ENCODE peak calls at places on chromosomes 7 and 10, in four cellular contexts. L, J, P and G are unnamed samples. For H3K4me1, the result is how much of the 10 kb centered on the place peaks cover.

GRCh38 chr10:7193369-7193768 is 217.5 kb downstream of the SFMBT2 start:
- DNase-seq in L (no peak), J (no peak), P (no peak), G (peak)

GRCh38 chr7:69190738-69191137 is 407.5 kb upstream of the AUTS2 start:
- DNase-seq in L (no peak), J (no peak), P (no peak), G (no peak)

GRCh38 chr10:124126139-124126538 is 32.7 kb upstream of the CHST15 start:
- DNase-seq in L (no peak), J (peak), P (no peak), G (no peak)

GRCh38 chr7:63025815-63026214 is 972.8 kb upstream of the ZNF722 start:
- DNase-seq in L (no peak), J (no peak), P (no peak), G (no peak)

GRCh38 chr10:6619663-6620062 is 39.6 kb upstream of the PRKCQ start:
- DNase-seq in L (no peak), J (no peak), P (no peak), G (no peak)

GRCh38 chr7:131495679-131496498 is 60.5 kb downstream of the PODXL start:
- DNase-seq in L (no peak), J (no peak), P (no peak), G (no peak)

GRCh38 chr10:58755688-58756087 is 243.0 kb downstream of the BICC1 start:
- DNase-seq in L (no peak), J (no peak), P (no peak), G (no peak)

GRCh38 chr10:97718659-97719142 is 5.2 kb downstream of the MARVELD1 start:
- DNase-seq in L (no peak), J (peak), P (no peak), G (no peak)

GRCh38 chr10:91975438-91975837 is 51.9 kb downstream of the BTAF1 start:
- DNase-seq in L (no peak), J (no peak), P (no peak), G (no peak)

GRCh38 chr7:69843653-69844052 is 245.4 kb downstream of the AUTS2 start:
- DNase-seq in L (no peak), J (no peak), P (peak), G (no peak)

GRCh38 chr10:966466-967235 is 21.6 kb upstream of the GTPBP4 start:
- DNase-seq in L (no peak), J (no peak), P (no peak), G (no peak)

GRCh38 chr7:107277331-107277730 is 108.5 kb downstream of the HBP1 start:
- DNase-seq in L (no peak), J (no peak), P (no peak), G (no peak)

GRCh38 chr10:77236700-77237099 is 400.9 kb downstream of the KCNMA1 start:
- DNase-seq in L (no peak), J (no peak), P (no peak), G (no peak)

GRCh38 chr10:75407716-75408511 is 6.3 kb upstream of the ZNF503 start:
- DNase-seq in L (no peak), J (peak), P (no peak), G (no peak)

GRCh38 chr10:23342213-23342884 is 2.2 kb downstream of the C10orf67 start:
- DNase-seq in L (no peak), J (no peak), P (no peak), G (no peak)

GRCh38 chr10:11798862-11799735 is 24.1 kb upstream of the PROSER2 start:
- DNase-seq in L (no peak), J (peak), P (peak), G (no peak)

GRCh38 chr10:120077707-120078492 is 185.4 kb downstream of the SEC23IP start:
- DNase-seq in L (no peak), J (no peak), P (no peak), G (no peak)

GRCh38 chr7:50653997-50654425 is 88.8 kb upstream of the DDC start:
- DNase-seq in L (no peak), J (peak), P (no peak), G (no peak)

GRCh38 chr10:48187126-48187525 is 87.4 kb downstream of the FRMPD2 start:
- DNase-seq in L (no peak), J (no peak), P (no peak), G (no peak)

GRCh38 chr7:130350945-130351663 is 6.5 kb downstream of the CPA5 start:
- DNase-seq in L (no peak), J (no peak), P (no peak), G (no peak)

GRCh38 chr7:135510603-135511183 is 791 bp upstream of the CNOT4 start:
- DNase-seq in L (no peak), J (no peak), P (peak), G (peak)

GRCh38 chr7:77457779-77458178 is 41.6 kb upstream of the GSAP start:
- DNase-seq in L (no peak), J (no peak), P (no peak), G (no peak)

GRCh38 chr10:131729361-131729760 is 171.4 kb upstream of the PPP2R2D start:
- DNase-seq in L (no peak), J (no peak), P (no peak), G (no peak)

GRCh38 chr10:10209152-10209551 is 808.5 kb upstream of the CELF2 start:
- DNase-seq in L (no peak), J (no peak), P (peak), G (no peak)

GRCh38 chr7:28484276-28484675 is 72.0 kb downstream of the CREB5 start:
- DNase-seq in L (no peak), J (no peak), P (no peak), G (no peak)
- H3K4me1 ChIP-seq in L (under half), J (under half), P (under half), G (under half)

GRCh38 chr7:47454961-47455871 is 126.7 kb downstream of the TNS3 start:
- DNase-seq in L (no peak), J (peak), P (no peak), G (no peak)
- H3K27ac ChIP-seq in L (peak), J (no peak), P (no peak), G (no peak)

GRCh38 chr10:71230656-71231025 is 18.3 kb downstream of the UNC5B start:
- DNase-seq in L (no peak), J (no peak), P (no peak), G (no peak)

GRCh38 chr10:71232089-71232998 is 20.0 kb downstream of the UNC5B start:
- DNase-seq in L (peak), J (peak), P (no peak), G (no peak)

GRCh38 chr10:71231196-71231595 is 18.8 kb downstream of the UNC5B start:
- DNase-seq in L (no peak), J (no peak), P (no peak), G (no peak)

GRCh38 chr10:71228875-71229720 is 16.7 kb downstream of the UNC5B start:
- DNase-seq in L (no peak), J (peak), P (no peak), G (no peak)

DNA sequence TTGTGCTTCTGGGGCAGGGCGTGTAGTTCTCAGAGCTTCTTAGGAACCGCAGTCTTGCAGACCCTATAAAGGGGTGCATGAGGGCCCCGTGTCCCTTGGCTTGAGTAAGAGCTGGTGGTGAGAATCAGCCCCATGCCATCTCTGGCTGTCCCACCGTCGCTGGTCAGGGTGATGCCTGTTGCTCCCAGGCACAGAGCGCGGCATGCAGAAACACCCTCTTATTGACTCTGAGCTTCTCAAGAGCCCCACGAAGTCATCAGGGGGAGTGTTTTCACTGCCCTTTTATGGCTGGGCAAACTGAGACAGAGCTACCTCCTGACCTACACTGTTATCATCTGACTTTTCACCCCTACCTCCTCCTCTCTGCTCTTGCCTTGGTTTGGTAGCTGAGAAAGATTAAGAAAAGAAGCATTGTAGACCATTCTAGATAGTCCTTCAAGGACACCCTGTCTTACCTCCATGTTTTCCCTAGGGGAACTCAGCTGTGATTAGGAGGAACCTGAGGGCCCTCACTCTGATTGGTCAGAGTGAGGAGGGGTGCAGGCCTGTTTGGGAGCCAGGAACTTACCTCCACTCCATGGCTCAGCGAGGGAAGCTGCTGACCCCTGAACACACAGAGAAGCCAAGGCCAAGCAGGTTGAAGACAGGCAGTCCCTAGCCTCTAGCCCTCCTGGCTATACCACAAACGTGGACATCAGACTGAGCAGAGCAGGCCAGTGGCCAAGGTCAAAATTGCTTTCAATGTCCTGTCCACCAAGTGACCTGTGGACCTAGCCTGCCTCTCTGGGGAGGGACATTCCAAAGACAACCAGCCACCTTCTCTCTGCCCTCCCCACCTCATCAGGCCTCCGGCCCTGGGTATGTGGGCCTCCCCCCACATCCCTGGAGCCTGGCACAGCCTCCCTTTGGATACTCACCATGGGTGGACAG is 17.6 kb downstream of the UNC5B start:
- DNase-seq in L (no peak), J (peak), P (no peak), G (no peak)
- H3K4me1 ChIP-seq in L (under half), J (under half), P (under half), G (under half)

GRCh38 chr10:70887804-70888800 is at the start of gene PCBD1:
- DNase-seq in L (peak), J (peak), P (peak), G (peak)

GRCh38 chr10:70890917-70891431 is 2.6 kb upstream of the PCBD1 start:
- DNase-seq in L (no peak), J (no peak), P (no peak), G (no peak)

GRCh38 chr10:70886921-70887665 is 1.3 kb downstream of the PCBD1 start:
- DNase-seq in L (no peak), J (no peak), P (no peak), G (no peak)

GRCh38 chr10:70891636-70892035 is 3.3 kb upstream of the PCBD1 start:
- DNase-seq in L (no peak), J (no peak), P (no peak), G (no peak)

DNA sequence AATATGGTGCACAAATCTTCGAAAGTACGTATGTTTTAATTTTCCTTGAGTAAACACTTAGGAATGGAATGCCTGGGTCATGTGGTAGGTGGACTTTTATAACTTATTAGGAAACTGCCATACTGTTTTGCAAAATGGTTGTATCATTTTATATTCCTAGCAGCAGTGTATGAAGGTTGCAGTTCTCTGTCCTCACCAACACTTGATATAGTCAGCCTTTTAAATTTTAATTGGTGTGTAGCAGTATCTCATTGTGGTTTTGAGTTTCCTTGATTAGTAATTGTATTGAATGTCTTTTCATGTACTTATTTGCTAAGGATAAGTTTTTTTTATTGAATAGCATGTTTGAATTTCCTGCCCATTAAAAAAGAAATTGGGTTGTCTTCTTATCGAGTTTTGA is 926 bp upstream of the PCBD1 start:
- DNase-seq in L (no peak), J (no peak), P (no peak), G (no peak)
- H3K27ac ChIP-seq in L (no peak), J (no peak), P (no peak), G (no peak)

GRCh38 chr10:44925224-44925623 is 14.1 kb downstream of the TMEM72 start:
- DNase-seq in L (no peak), J (no peak), P (peak), G (no peak)

GRCh38 chr10:44929356-44930113 is 18.4 kb downstream of the TMEM72 start:
- DNase-seq in L (no peak), J (no peak), P (no peak), G (no peak)

GRCh38 chr10:44928462-44928861 is 17.3 kb downstream of the TMEM72 start:
- DNase-seq in L (no peak), J (no peak), P (no peak), G (no peak)

GRCh38 chr10:44925811-44926760 is 14.9 kb downstream of the TMEM72 start:
- DNase-seq in L (no peak), J (no peak), P (no peak), G (no peak)

DNA sequence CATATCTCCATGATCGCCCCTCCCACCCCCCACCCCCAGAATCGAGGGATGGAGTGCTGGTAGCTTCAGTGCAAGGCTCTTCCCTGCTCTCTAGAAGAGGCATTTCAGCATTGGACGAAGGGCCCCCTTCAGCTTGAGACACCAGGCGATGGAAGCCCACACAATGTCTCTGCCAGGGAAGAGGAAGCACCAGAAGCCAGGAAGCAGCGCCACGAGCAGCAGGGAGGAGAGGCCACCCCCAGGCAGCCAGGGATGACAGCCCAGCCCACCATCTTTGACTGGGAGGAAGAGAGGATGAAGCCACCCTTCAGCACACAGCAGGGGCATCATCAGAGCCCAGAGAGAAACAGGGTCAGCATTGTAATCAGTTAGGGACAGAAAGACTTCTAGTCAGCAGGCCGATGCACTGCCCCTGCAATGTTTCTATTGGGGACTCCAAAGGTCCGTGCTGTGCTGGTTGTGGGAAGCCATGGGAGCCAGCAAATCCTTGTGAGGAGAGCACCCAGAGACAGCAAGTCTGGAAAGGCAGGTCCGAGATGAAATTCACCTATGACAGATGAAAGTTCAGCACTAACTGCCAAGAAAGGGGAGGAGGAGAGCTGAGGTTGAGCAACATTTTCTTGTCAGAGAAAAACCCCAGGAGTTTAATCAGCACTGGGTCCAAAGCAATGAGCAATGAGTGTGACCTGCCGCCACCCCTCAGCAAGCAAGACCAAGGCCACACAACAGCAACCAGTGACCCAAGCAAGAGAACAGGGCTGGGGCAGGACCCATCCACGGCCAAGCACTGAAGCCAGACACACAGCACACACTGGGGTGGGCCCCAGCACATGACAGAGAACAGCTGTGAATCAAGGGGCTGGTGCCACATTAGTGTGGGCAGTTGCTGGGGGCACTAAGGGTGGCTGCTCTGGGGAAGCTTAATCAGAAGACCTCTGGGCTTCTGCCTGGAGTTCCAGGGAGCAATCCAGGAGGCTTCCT is 15.9 kb downstream of the TMEM72 start:
- DNase-seq in L (no peak), J (no peak), P (no peak), G (no peak)
- H3K4me1 ChIP-seq in L (under half), J (under half), P (under half), G (under half)

GRCh38 chr7:27835408-27835807 is 95.4 kb downstream of the TAX1BP1 start:
- DNase-seq in L (no peak), J (no peak), P (no peak), G (no peak)
- H3K27ac ChIP-seq in L (no peak), J (no peak), P (no peak), G (no peak)

DNA sequence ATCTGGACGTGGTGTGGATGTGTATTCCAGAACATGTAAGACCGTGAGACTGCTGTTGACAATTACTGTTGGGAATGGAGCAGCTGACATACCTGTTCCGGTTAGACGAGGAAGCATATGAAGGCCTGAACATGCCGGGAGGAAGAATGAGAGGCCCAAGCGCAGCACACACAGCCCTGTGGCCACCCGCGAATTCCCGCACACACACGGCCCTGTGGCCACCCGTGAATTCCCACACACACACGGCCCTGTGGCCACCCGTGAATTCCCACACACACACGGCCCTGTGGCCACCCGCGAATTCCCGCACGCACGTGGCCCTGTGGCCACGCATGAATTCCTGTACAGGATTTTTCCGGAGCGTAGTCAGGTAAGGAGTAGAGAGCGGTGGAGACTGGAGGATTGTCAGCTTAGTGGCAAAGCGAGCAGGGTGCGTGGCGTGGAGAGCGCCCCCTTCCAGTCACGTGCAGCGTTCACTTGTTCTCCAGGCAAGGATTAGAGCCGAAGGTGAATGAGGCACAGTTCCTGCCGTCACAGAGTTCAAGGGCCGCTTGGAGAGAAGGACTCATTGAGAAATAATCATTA is 9.5 kb upstream of the SUN1 start:
- DNase-seq in L (no peak), J (no peak), P (no peak), G (no peak)
- H3K4me1 ChIP-seq in L (half or more), J (under half), P (under half), G (under half)

DNA sequence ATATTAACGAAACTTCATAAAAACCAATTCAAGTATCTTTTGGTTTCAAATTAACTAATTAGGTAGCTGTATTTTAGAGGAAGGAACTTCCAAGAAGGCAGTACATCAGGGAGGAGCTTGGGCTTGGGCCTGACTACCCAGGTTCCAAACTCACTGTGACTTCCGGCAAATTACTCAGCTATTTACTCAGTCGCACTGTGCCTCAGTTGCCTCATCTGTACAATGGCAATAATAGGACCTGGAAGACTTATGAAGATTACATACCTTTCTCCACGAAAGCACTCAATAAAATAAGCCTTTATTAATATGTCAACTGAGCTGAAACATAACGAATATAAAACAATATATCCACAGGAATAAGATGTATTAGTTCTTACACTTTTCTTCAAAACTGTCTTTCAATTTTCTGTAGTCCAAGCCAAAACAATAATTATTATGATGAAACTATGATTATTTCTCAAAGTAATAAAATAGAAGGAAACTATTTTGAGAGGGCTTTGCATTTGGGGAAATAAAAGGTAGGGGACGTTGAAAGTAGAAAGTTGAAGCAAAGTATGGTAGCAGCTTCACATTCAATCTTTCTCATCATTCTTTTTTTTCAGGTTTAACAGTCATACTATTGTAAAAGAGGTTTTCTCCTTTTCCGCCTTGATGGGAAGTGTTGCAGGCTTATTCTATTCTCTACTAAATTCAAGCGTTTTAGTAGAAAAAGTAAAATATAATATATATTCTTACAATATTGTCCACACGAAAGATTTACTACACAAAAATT is 10.5 kb upstream of the EBLN1 start:
- DNase-seq in L (no peak), J (no peak), P (no peak), G (no peak)
- H3K27ac ChIP-seq in L (peak), J (no peak), P (peak), G (peak)